ENCODE peak calls at places on chromosomes 7 and 10, in five cellular contexts. K is AG04450; X is dorsolateral prefrontal cortex; W is left ventricle myocardium inferior; U is CD8-positive, alpha-beta memory T cell. R is an unnamed sample.

GRCh38 chr10:70902659-70903261 is 14.4 kb upstream of the PCBD1 start:
- DNase-seq in K (no peak), X (peak; percentile 1), W (no peak), U (no peak), R (no peak)

GRCh38 chr7:77306231-77307067 is 106.8 kb upstream of the FGL2 start:
- DNase-seq in K (no peak), X (no peak), W (no peak), U (no peak), R (no peak)

GRCh38 chr7:117661312-117661711 is 181.5 kb downstream of the CFTR start:
- DNase-seq in K (no peak), X (no peak), W (no peak), U (no peak), R (no peak)

GRCh38 chr7:123665896-123666295 is 10.2 kb downstream of the LMOD2 start:
- DNase-seq in K (no peak), X (no peak), W (no peak), U (no peak), R (no peak)

GRCh38 chr10:21523007-21523406 is 2.5 kb downstream of the SKIDA1 start:
- DNase-seq in K (no peak), X (no peak), W (no peak), U (no peak), R (no peak)

GRCh38 chr7:55160539-55160938 is 141.7 kb downstream of the EGFR start:
- DNase-seq in K (peak; percentile 65), X (no peak), W (no peak), U (no peak), R (no peak)

GRCh38 chr7:158861004-158861787 is 4.8 kb downstream of the DYNC2I1 start:
- DNase-seq in K (no peak), X (no peak), W (no peak), U (no peak), R (no peak)

GRCh38 chr7:105775580-105775979 is 100.8 kb downstream of the ATXN7L1 start:
- DNase-seq in K (no peak), X (no peak), W (no peak), U (no peak), R (no peak)

GRCh38 chr7:2002561-2003450 is 229.9 kb downstream of the MAD1L1 start:
- DNase-seq in K (no peak), X (no peak), W (peak; percentile 11), U (peak; percentile 41), R (no peak)

GRCh38 chr7:26865094-26865388 is 651 bp upstream of the SKAP2 start:
- DNase-seq in K (no peak), X (peak; percentile 64), W (peak; percentile 47), U (no peak), R (no peak)

GRCh38 chr7:84193787-84194186 is 802 bp downstream of the SEMA3A start:
- DNase-seq in K (no peak), X (no peak), W (no peak), U (no peak), R (no peak)

GRCh38 chr10:123517376-123517775 is 148.8 kb upstream of the GPR26 start:
- DNase-seq in K (no peak), X (no peak), W (no peak), U (no peak), R (no peak)

GRCh38 chr10:79112898-79113431 is 44.2 kb downstream of the ZMIZ1 start:
- DNase-seq in K (no peak), X (no peak), W (peak; percentile 58), U (no peak), R (no peak)

GRCh38 chr10:102646610-102647432 is 2.5 kb downstream of the TRIM8 start:
- DNase-seq in K (no peak), X (no peak), W (no peak), U (peak; percentile 66), R (no peak)

GRCh38 chr7:87119581-87119980 is 32.7 kb upstream of the DMTF1 start:
- DNase-seq in K (no peak), X (no peak), W (no peak), U (no peak), R (no peak)

GRCh38 chr10:130218936-130219335 is 82.7 kb downstream of the GLRX3 start:
- DNase-seq in K (no peak), X (peak; percentile 22), W (no peak), U (no peak), R (no peak)

GRCh38 chr7:131522325-131522920 is 34.0 kb downstream of the PODXL start:
- DNase-seq in K (no peak), X (no peak), W (no peak), U (no peak), R (no peak)

GRCh38 chr7:154928136-154929005 is 74.6 kb downstream of the PAXIP1 start:
- DNase-seq in K (peak; percentile 89), X (no peak), W (no peak), U (peak; percentile 67), R (peak; percentile 67)

GRCh38 chr7:51317582-51317910 is 937 bp upstream of the COBL start:
- DNase-seq in K (no peak), X (no peak), W (no peak), U (no peak), R (no peak)

GRCh38 chr7:151680810-151681209 is 161.1 kb upstream of the RHEB start:
- DNase-seq in K (no peak), X (no peak), W (no peak), U (no peak), R (no peak)

GRCh38 chr7:151683615-151684407 is 164.1 kb upstream of the RHEB start:
- DNase-seq in K (no peak), X (no peak), W (no peak), U (no peak), R (no peak)

GRCh38 chr7:151679868-151680534 is 160.3 kb upstream of the RHEB start:
- DNase-seq in K (no peak), X (no peak), W (no peak), U (no peak), R (no peak)

GRCh38 chr7:151682831-151683614 is 163.3 kb upstream of the RHEB start:
- DNase-seq in K (no peak), X (peak; percentile 59), W (no peak), U (no peak), R (no peak)

DNA sequence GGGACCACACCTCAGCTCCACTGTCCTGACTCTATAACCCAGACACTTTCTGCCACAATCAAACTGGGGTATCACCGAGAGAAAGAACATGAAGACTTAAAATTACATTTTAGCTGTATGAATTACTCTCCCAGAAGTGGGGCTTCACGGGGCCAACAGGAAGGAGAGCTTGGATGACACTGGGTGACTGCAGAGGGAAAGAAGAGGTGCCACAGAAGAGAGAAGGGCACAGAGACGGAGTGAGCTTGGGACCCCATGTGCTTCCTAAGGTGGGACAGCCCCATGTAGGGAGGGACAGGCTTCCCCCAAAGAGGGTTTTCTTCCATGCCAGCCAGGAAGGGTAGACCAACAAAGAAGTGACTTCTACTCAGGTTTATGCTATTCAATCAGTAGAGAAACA is 162.0 kb upstream of the RHEB start:
- DNase-seq in K (no peak), X (no peak), W (no peak), U (no peak), R (no peak)
- H3K27ac ChIP-seq in K (no peak overlapping the region), X (peak overlapping the region; percentile 76), W (no peak overlapping the region), U (no peak overlapping the region), R (no peak overlapping the region)

GRCh38 chr7:151225948-151226510 is 976 bp downstream of the ABCF2 start:
- DNase-seq in K (no peak), X (no peak), W (no peak), U (peak; percentile 33), R (no peak)

GRCh38 chr7:151228024-151228866 is 1.2 kb upstream of the ABCF2 start:
- DNase-seq in K (no peak), X (no peak), W (no peak), U (no peak), R (no peak)

GRCh38 chr7:151229249-151229648 is 2.2 kb upstream of the ABCF2 start:
- DNase-seq in K (no peak), X (no peak), W (no peak), U (no peak), R (no peak)

GRCh38 chr7:151226875-151227782 is at the start of gene ABCF2:
- DNase-seq in K (peak; percentile 97), X (peak; percentile 100), W (peak; percentile 99), U (peak; percentile 98), R (peak; percentile 95)

DNA sequence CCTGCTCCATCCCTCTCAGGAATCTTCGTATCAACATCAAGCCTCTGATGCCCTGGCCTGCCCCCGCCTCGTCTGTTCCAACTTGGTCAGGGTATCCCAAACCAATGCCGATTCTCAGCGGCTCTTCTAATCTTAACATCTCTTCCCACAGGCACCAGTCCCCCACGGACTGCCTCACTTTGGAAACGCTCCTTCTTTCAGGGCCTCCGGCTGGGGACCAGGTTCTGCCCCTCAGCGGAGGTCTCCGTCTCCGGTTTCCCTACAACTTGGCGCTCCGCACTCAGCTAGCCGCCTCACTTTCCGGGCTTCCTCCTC is 488 bp downstream of the ABCF2 start:
- DNase-seq in K (no peak), X (no peak), W (no peak), U (no peak), R (no peak)
- H3K27ac ChIP-seq in K (peak overlapping the region; percentile 21), X (peak overlapping the region; percentile 60), W (peak overlapping the region; percentile 91), U (peak overlapping the region; percentile 77), R (peak overlapping the region; percentile 67)

DNA sequence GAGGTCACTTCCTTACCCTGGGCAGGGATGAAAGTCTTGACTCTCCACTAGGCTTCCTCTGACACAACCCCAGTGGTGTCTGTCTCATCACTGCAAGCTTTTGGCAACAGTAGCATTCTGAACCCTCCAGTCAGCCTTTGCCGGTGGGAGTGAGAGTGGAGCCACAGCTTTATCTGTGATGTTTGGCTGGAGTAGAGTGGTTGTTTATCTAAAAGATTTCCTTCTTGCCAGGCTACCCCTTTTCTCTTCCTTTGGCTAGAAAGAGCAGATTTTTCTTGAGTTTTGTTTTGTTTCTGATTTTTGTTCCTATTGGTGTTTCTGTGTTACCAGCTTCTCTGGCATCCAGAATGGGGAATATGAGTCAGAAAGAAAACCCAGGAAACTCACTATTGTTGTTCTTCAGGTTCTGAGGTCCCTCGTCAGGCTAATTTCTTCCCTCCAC is 98.9 kb upstream of the KIF5B start:
- DNase-seq in K (no peak), X (no peak), W (no peak), U (no peak), R (no peak)
- H3K27ac ChIP-seq in K (no peak overlapping the region), X (no peak overlapping the region), W (no peak overlapping the region), U (no peak overlapping the region), R (no peak overlapping the region)

GRCh38 chr7:76246804-76247389 is 45.2 kb downstream of the SRRM3 start:
- DNase-seq in K (no peak), X (no peak), W (no peak), U (no peak), R (no peak)
- H3K27ac ChIP-seq in K (no peak overlapping the region), X (no peak overlapping the region), W (no peak overlapping the region), U (no peak overlapping the region), R (no peak overlapping the region)